ENCODE peak calls at places on chromosome 16, in six cellular contexts. N is fibroblast of lung, L is tibial artery, M is fibroblast of villous mesenchyme, X is heart left ventricle, W is A549. V is an unnamed sample.

GRCh38 chr16:27838536-27839175 is 224.9 kb downstream of the GSG1L start:
- DNase-seq in X (no peak), N (no peak), W (no peak), L (no peak), M (no peak), V (no peak)

GRCh38 chr16:6682142-6682811 is 650.4 kb upstream of the RBFOX1 start:
- DNase-seq in W (peak), M (no peak), N (no peak), L (peak), X (peak), V (no peak)

GRCh38 chr16:49415083-49415482 is 41.5 kb downstream of the C16orf78 start:
- DNase-seq in W (no peak), L (no peak), X (no peak), M (no peak), N (no peak), V (no peak)

GRCh38 chr16:4142268-4142667 is 26.0 kb upstream of the ADCY9 start:
- DNase-seq in M (no peak), X (no peak), N (no peak), L (no peak), W (no peak), V (no peak)

GRCh38 chr16:57202095-57202886 is 16.2 kb downstream of the RSPRY1 start:
- DNase-seq in N (no peak), M (no peak), X (no peak), L (no peak), W (no peak), V (no peak)

GRCh38 chr16:50261160-50261706 is 5.1 kb upstream of the ADCY7 start:
- DNase-seq in W (no peak), M (no peak), L (peak), N (no peak), X (no peak), V (no peak)

GRCh38 chr16:65524997-65525396 is 403.1 kb upstream of the CDH11 start:
- DNase-seq in M (peak), W (no peak), X (peak), N (peak), L (no peak), V (peak)

GRCh38 chr16:49750341-49751011 is 105.4 kb downstream of the ZNF423 start:
- DNase-seq in L (no peak), X (no peak), W (no peak), M (no peak), N (peak), V (peak)

GRCh38 chr16:86381491-86381890 is 128.8 kb upstream of the FOXF1 start:
- DNase-seq in W (no peak), X (no peak), M (no peak), L (no peak), N (peak), V (no peak)

GRCh38 chr16:49608801-49609200 is 235.2 kb downstream of the C16orf78 start:
- DNase-seq in L (no peak), W (peak), M (peak), N (peak), X (no peak), V (peak)

GRCh38 chr16:67185003-67185865 is 1.5 kb upstream of the MATCAP1 start:
- DNase-seq in L (peak), W (peak), N (peak), M (peak), X (peak), V (peak)

GRCh38 chr16:684961-685696 is 995 bp upstream of the JMJD8 start:
- DNase-seq in X (no peak), L (no peak), M (no peak), N (no peak), W (no peak), V (no peak)

GRCh38 chr16:3089717-3090592 is 9.1 kb downstream of the ZSCAN10 start:
- DNase-seq in L (no peak), W (no peak), N (no peak), M (no peak), X (no peak), V (no peak)

GRCh38 chr16:77993111-77993571 is 29.2 kb upstream of the CLEC3A start:
- DNase-seq in L (no peak), N (peak), M (peak), X (no peak), W (no peak), V (peak)

GRCh38 chr16:15141586-15141985 is 47.5 kb upstream of the RRN3 start:
- DNase-seq in W (no peak), M (no peak), L (no peak), X (no peak), N (no peak), V (no peak)

GRCh38 chr16:87363771-87364476 is 19.7 kb downstream of the FBXO31 start:
- DNase-seq in L (no peak), N (no peak), M (peak), W (no peak), X (peak), V (peak)

GRCh38 chr16:17161034-17161433 is 309.7 kb downstream of the XYLT1 start:
- DNase-seq in W (no peak), M (no peak), L (no peak), X (no peak), N (no peak), V (no peak)

GRCh38 chr16:16890964-16891363 is 512.0 kb downstream of the NPIPA7 start:
- DNase-seq in W (peak), N (no peak), L (no peak), X (no peak), M (no peak), V (no peak)

GRCh38 chr16:83728518-83728917 is 79.3 kb upstream of the HSBP1 start:
- DNase-seq in N (no peak), L (no peak), M (no peak), W (no peak), X (no peak), V (no peak)

GRCh38 chr16:49858200-49859129 is 2.6 kb upstream of the ZNF423 start:
- DNase-seq in L (peak), M (no peak), N (peak), W (peak), X (peak), V (no peak)

GRCh38 chr16:28531777-28532744 is 6.7 kb downstream of the NUPR1 start:
- DNase-seq in W (peak), X (peak), N (no peak), M (peak), L (peak), V (peak)

GRCh38 chr16:85148959-85149358 is 36.7 kb upstream of the CIBAR2 start:
- DNase-seq in X (no peak), M (peak), N (peak), L (no peak), W (peak), V (peak)

GRCh38 chr16:86227801-86228200 is 282.5 kb upstream of the FOXF1 start:
- DNase-seq in L (no peak), W (no peak), M (no peak), N (peak), X (no peak), V (no peak)

GRCh38 chr16:19274178-19274797 is 11.2 kb upstream of the CLEC19A start:
- DNase-seq in N (no peak), L (no peak), W (no peak), M (no peak), X (no peak), V (no peak)

GRCh38 chr16:57810197-57811024 is 8.1 kb upstream of the KIFC3 start:
- DNase-seq in L (peak), X (peak), N (peak), M (peak), W (peak), V (no peak)

GRCh38 chr16:79165541-79165940 is 435.0 kb downstream of the MAF start:
- DNase-seq in L (no peak), W (no peak), X (no peak), M (no peak), N (no peak), V (no peak)

GRCh38 chr16:23748630-23749029 is 6.2 kb upstream of the CHP2 start:
- DNase-seq in L (no peak), M (no peak), X (no peak), N (no peak), W (no peak), V (no peak)

GRCh38 chr16:82788919-82789318 is 162.2 kb downstream of the CDH13 start:
- DNase-seq in L (no peak), X (no peak), W (no peak), M (no peak), N (no peak), V (no peak)

GRCh38 chr16:52494621-52495020 is 52.3 kb downstream of the TOX3 start:
- DNase-seq in X (no peak), L (no peak), N (no peak), W (no peak), M (no peak), V (no peak)

GRCh38 chr16:81483970-81484595 is 39.5 kb downstream of the CMIP start:
- DNase-seq in W (no peak), M (no peak), N (no peak), L (no peak), X (no peak), V (no peak)

GRCh38 chr16:82580293-82580900 is 46.4 kb upstream of the CDH13 start:
- DNase-seq in X (peak), N (peak), W (peak), L (no peak), M (peak), V (peak)

GRCh38 chr16:85652431-85653221 is 36.1 kb downstream of the GINS2 start:
- DNase-seq in L (peak), N (peak), W (peak), M (peak), X (peak), V (peak)

GRCh38 chr16:56191807-56192643 is 736 bp downstream of the GNAO1 start:
- DNase-seq in L (no peak), N (no peak), M (no peak), W (no peak), X (no peak), V (no peak)
- H3K4me3 ChIP-seq in L (peak), N (no peak), M (peak), W (peak), X (peak), V (no peak)

GRCh38 chr16:88924834-88925539 is 52.0 kb downstream of the CBFA2T3 start:
- DNase-seq in X (no peak), L (no peak), W (peak), N (peak), M (peak), V (peak)
- TF ChIP-seq CTCF in X (no peak), L (no peak), W (peak), N (peak), M (peak), V (peak)

GRCh38 chr16:22239131-22239805 is 33.2 kb downstream of the EEF2K start:
- DNase-seq in W (no peak), X (no peak), L (no peak), M (no peak), N (no peak), V (no peak)
- H3K4me3 ChIP-seq in W (no peak), X (no peak), L (no peak), M (no peak), N (no peak), V (no peak)

GRCh38 chr16:30370444-30371247 is at the start of gene TBC1D10B:
- DNase-seq in M (peak), X (peak), N (peak), L (peak), W (peak), V (peak)
- TF ChIP-seq CTCF in M (peak), X (no peak), N (peak), L (peak), W (no peak), V (peak)

V was measured in fibroblast of the aortic adventitia.